ENCODE peak calls at places on chromosome 6, in four cellular contexts. O, W, D and Q are unnamed samples.

GRCh38 chr6:10838794-10839333 is 525 bp upstream of the MAK start:
- DNase-seq in O (no peak), W (no peak), D (peak), Q (peak)

GRCh38 chr6:10478187-10479040 is 42.7 kb upstream of the GCNT2 start:
- DNase-seq in O (peak), W (no peak), D (peak), Q (no peak)

GRCh38 chr6:51725155-51725554 is 362.3 kb downstream of the PKHD1 start:
- DNase-seq in O (no peak), W (no peak), D (no peak), Q (no peak)

GRCh38 chr6:160519603-160520042 is 144.5 kb downstream of the LPA start:
- DNase-seq in O (no peak), W (no peak), D (no peak), Q (no peak)

GRCh38 chr6:168704678-168705077 is 263.7 kb downstream of the SMOC2 start:
- DNase-seq in O (no peak), W (no peak), D (no peak), Q (no peak)

GRCh38 chr6:44270526-44271405 is 516 bp downstream of the TMEM151B start:
- DNase-seq in O (no peak), W (no peak), D (no peak), Q (no peak)

GRCh38 chr6:138909975-138910374 is 78.1 kb downstream of the REPS1 start:
- DNase-seq in O (no peak), W (no peak), D (no peak), Q (no peak)

GRCh38 chr6:130843575-130844320 is 16.5 kb downstream of the SMLR1 start:
- DNase-seq in O (peak), W (no peak), D (peak), Q (no peak)

GRCh38 chr6:7727951-7728854 is 2.3 kb downstream of the BMP6 start:
- DNase-seq in O (no peak), W (no peak), D (peak), Q (peak)

GRCh38 chr6:100228437-100229424 is 234.7 kb upstream of the MCHR2 start:
- DNase-seq in O (peak), W (peak), D (peak), Q (peak)

GRCh38 chr6:14423330-14423729 is 305.8 kb downstream of the CD83 start:
- DNase-seq in O (peak), W (no peak), D (no peak), Q (no peak)

GRCh38 chr6:73032586-73032985 is 192.7 kb downstream of the KHDC1L start:
- DNase-seq in O (peak), W (no peak), D (no peak), Q (no peak)

GRCh38 chr6:107114872-107115694 is at the start of gene BEND3:
- DNase-seq in O (peak), W (peak), D (peak), Q (peak)

GRCh38 chr6:8113260-8113659 is 10.9 kb upstream of the EEF1E1 start:
- DNase-seq in O (no peak), W (no peak), D (no peak), Q (no peak)

GRCh38 chr6:32244270-32244669 is 20.4 kb upstream of the NOTCH4 start:
- DNase-seq in O (peak), W (no peak), D (no peak), Q (no peak)

GRCh38 chr6:20808439-20808838 is 274.2 kb downstream of the CDKAL1 start:
- DNase-seq in O (no peak), W (no peak), D (no peak), Q (no peak)

GRCh38 chr6:157946865-157947532 is 34.7 kb upstream of the SYNJ2 start:
- DNase-seq in O (peak), W (no peak), D (no peak), Q (no peak)

GRCh38 chr6:165186041-165186440 is 123.4 kb downstream of the C6orf118 start:
- DNase-seq in O (peak), W (no peak), D (no peak), Q (no peak)

GRCh38 chr6:31285496-31285895 is 13.6 kb upstream of the HLA-C start:
- DNase-seq in O (no peak), W (no peak), D (no peak), Q (no peak)